ENCODE peak calls at places on chromosomes 3 and 15, in ten cellular contexts. R is adrenal gland, Z is WERI-Rb-1, P is fibroblast of mammary gland, J is HepG2, D is NB4, Y is AG04450, C is fibroblast of pulmonary artery, K is fibroblast of lung, O is A673. V is an unnamed sample.

GRCh38 chr15:59444980-59445500 is 7.1 kb downstream of the FAM81A start:
- DNase-seq in D (no peak), K (no peak), C (peak), Z (no peak), Y (no peak), O (no peak), R (no peak), P (no peak), J (no peak), V (no peak)

GRCh38 chr3:168336276-168336675 is 240.6 kb upstream of the GOLIM4 start:
- DNase-seq in Z (no peak), C (peak), O (no peak), P (no peak), K (peak), J (no peak), D (no peak), R (no peak), Y (no peak), V (no peak)

GRCh38 chr3:17740703-17741102 is 1.7 kb downstream of the TBC1D5 start:
- DNase-seq in Z (no peak), P (peak), O (no peak), Y (peak), R (no peak), C (peak), K (peak), J (peak), D (peak), V (no peak)

GRCh38 chr3:9349321-9350117 is 13.3 kb upstream of the THUMPD3 start:
- DNase-seq in Y (no peak), J (peak), C (peak), P (peak), O (no peak), D (peak), Z (no peak), R (peak), K (peak), V (peak)

GRCh38 chr15:45863881-45864580 is 229.2 kb downstream of the SQOR start:
- DNase-seq in Y (no peak), R (no peak), Z (no peak), P (no peak), K (no peak), O (no peak), D (no peak), C (no peak), J (no peak), V (no peak)

GRCh38 chr3:114498779-114499370 is 205.0 kb downstream of the TIGIT start:
- DNase-seq in Z (no peak), K (peak), P (peak), C (peak), Y (no peak), J (peak), O (peak), D (peak), R (peak), V (peak)

GRCh38 chr3:11600501-11601282 is 43.0 kb downstream of the VGLL4 start:
- DNase-seq in C (peak), Y (peak), O (peak), Z (no peak), D (no peak), J (peak), R (peak), K (peak), P (peak), V (peak)

GRCh38 chr3:66107855-66108254 is 69.1 kb upstream of the MAGI1 start:
- DNase-seq in C (peak), K (peak), Y (no peak), P (peak), O (peak), Z (no peak), R (no peak), J (no peak), D (no peak), V (peak)

GRCh38 chr15:44501768-44502366 is 35.1 kb upstream of the EIF3J start:
- DNase-seq in R (no peak), O (peak), J (peak), Z (no peak), P (peak), K (peak), C (peak), Y (peak), D (peak), V (peak)

GRCh38 chr3:176376531-176376930 is 820.8 kb downstream of the TBL1XR1 start:
- DNase-seq in R (no peak), Y (no peak), J (no peak), Z (no peak), D (no peak), K (no peak), O (no peak), C (no peak), P (no peak), V (no peak)

GRCh38 chr15:65862682-65863081 is 6.6 kb upstream of the RAB11A start:
- DNase-seq in Y (no peak), D (peak), C (peak), J (peak), R (peak), O (peak), K (peak), P (peak), Z (peak), V (peak)

GRCh38 chr15:71275098-71275497 is 159.8 kb downstream of the THSD4 start:
- DNase-seq in J (no peak), Y (peak), P (peak), K (peak), C (peak), Z (no peak), R (no peak), O (peak), D (no peak), V (peak)

GRCh38 chr3:12891985-12892839 is 50.8 kb upstream of the RPL32 start:
- DNase-seq in D (peak), R (peak), Y (peak), J (peak), Z (peak), K (peak), C (peak), P (peak), O (peak), V (peak)

GRCh38 chr3:78879516-78879860 is 888.3 kb downstream of the ROBO1 start:
- DNase-seq in K (no peak), P (no peak), Y (no peak), J (no peak), Z (no peak), D (no peak), O (peak), C (no peak), R (no peak), V (no peak)

GRCh38 chr3:188283347-188283746 is 129.4 kb downstream of the LPP start:
- DNase-seq in D (peak), Y (no peak), R (peak), J (peak), Z (no peak), C (peak), P (peak), O (no peak), K (peak), V (no peak)

GRCh38 chr15:70093481-70094309 is 4.0 kb downstream of the TLE3 start:
- DNase-seq in Z (no peak), O (no peak), P (peak), R (no peak), K (peak), J (no peak), C (peak), D (peak), Y (no peak), V (no peak)

GRCh38 chr3:105772635-105773034 is 96.2 kb downstream of the CBLB start:
- DNase-seq in Y (no peak), P (no peak), K (no peak), R (no peak), J (no peak), O (no peak), D (no peak), Z (no peak), C (no peak), V (no peak)

GRCh38 chr3:184567924-184568590 is 6.5 kb downstream of the EPHB3 start:
- DNase-seq in J (no peak), Y (no peak), C (no peak), O (no peak), K (no peak), D (peak), P (no peak), R (no peak), Z (no peak), V (peak)

GRCh38 chr15:90884719-90885431 is 571 bp downstream of the FES start:
- DNase-seq in O (no peak), D (peak), P (no peak), C (no peak), J (no peak), K (no peak), Z (no peak), Y (no peak), R (no peak), V (no peak)
- H3K4me3 ChIP-seq in O (no peak), D (peak), P (peak), C (peak), J (peak), K (peak), Z (no peak), Y (peak), R (peak), V (peak)

GRCh38 chr15:52568569-52569243 is at the start of gene ARPP19:
- DNase-seq in O (peak), J (peak), Z (peak), R (peak), D (peak), K (peak), P (peak), Y (peak), C (peak), V (peak)
- TF ChIP-seq CTCF in O (no peak), J (no peak), Z (no peak), R (no peak), D (no peak), K (no peak), P (no peak), Y (no peak), C (no peak), V (no peak)

DNA sequence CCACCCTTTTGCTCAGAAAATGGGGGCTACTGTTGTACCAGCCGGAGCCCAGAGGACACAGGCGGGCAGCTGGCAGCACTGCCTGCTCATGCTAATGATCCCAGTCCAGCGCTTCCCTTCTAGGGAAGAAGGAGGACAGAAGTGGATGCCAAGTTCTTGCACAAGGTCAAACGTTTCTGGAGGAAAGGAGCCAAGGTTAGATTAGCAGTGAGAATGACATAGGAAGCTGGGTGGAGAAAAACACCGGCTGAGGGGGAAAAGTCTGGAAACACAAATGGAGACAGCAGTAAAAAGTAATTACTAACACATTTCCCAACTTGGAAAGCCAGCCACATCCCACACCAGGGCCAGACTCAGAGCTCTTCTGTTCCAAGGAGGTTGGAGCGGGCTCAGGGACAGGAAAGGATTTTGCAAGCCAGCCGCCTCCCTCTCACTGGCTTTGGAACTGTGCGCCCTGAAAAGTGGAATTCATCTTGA is 133.8 kb downstream of the CD47 start:
- DNase-seq in Y (no peak), D (no peak), C (peak), Z (no peak), R (peak), K (peak), J (no peak), P (peak), O (no peak), V (peak)
- H3K4me3 ChIP-seq in Y (no peak), D (no peak), C (peak), Z (no peak), R (peak), K (peak), J (no peak), P (peak), O (no peak), V (peak)

GRCh38 chr3:56468184-56469106 is at the start of gene ERC2:
- DNase-seq in J (peak), O (peak), Z (peak), C (peak), K (peak), P (peak), D (no peak), R (peak), Y (no peak), V (no peak)
- TF ChIP-seq CTCF in J (peak), O (peak), Z (peak), C (no peak), K (no peak), P (no peak), D (no peak), R (no peak), Y (no peak), V (peak)

V was measured in HFF-Myc.